ENCODE peak calls at places on chromosomes 3 and 15, in seven cellular contexts. X is ovary, J is HCT116, C is tibial nerve, I is H54, K is spleen, G is heart left ventricle. B is an unnamed sample.

GRCh38 chr3:125125822-125126245 is 70.0 kb upstream of the HEG1 start:
- DNase-seq in I (peak; percentile 56), X (no peak), C (no peak), J (no peak), K (no peak), G (no peak), B (peak; percentile 95)

GRCh38 chr3:188683032-188683491 is 488.7 kb upstream of the TPRG1 start:
- DNase-seq in G (peak; percentile 51), I (peak; percentile 34), J (no peak), K (no peak), X (no peak), C (no peak), B (peak; percentile 99)

GRCh38 chr3:78734048-78734637 is 1033.7 kb downstream of the ROBO1 start:
- DNase-seq in J (no peak), C (no peak), I (no peak), G (no peak), X (no peak), K (no peak), B (peak; percentile 83)

GRCh38 chr3:144821583-144821982 is 850.0 kb downstream of the DIPK2A start:
- DNase-seq in J (no peak), K (no peak), G (no peak), C (no peak), I (no peak), X (no peak), B (peak; percentile 1)

GRCh38 chr3:114144909-114145688 is 33.8 kb downstream of the DRD3 start:
- DNase-seq in X (no peak), K (no peak), J (no peak), I (peak; percentile 54), C (no peak), G (peak; percentile 33), B (peak; percentile 94)

GRCh38 chr15:90001062-90001682 is at the start of gene ZNF710:
- DNase-seq in C (peak; percentile 48), J (no peak), I (peak; percentile 39), G (peak; percentile 56), X (peak; percentile 74), K (peak; percentile 85), B (peak; percentile 66)

GRCh38 chr15:83585770-83586169 is 68.2 kb upstream of the ADAMTSL3 start:
- DNase-seq in X (no peak), C (no peak), J (no peak), G (no peak), K (no peak), I (no peak), B (no peak)

GRCh38 chr3:183260167-183260904 is 7.3 kb downstream of the B3GNT5 start:
- DNase-seq in J (no peak), K (no peak), I (no peak), G (no peak), X (no peak), C (no peak), B (no peak)

GRCh38 chr3:98901032-98901464 is 447 bp downstream of the DCBLD2 start:
- DNase-seq in J (no peak), G (peak; percentile 54), I (no peak), C (peak; percentile 32), K (peak; percentile 87), X (peak; percentile 72), B (peak; percentile 47)

GRCh38 chr15:62075595-62076279 is 9.0 kb downstream of the C2CD4A start:
- DNase-seq in J (no peak), X (no peak), K (no peak), G (no peak), C (no peak), I (no peak), B (peak; percentile 56)

GRCh38 chr15:41732487-41732886 is 41.8 kb upstream of the MAPKBP1 start:
- DNase-seq in J (no peak), C (no peak), I (no peak), X (no peak), G (no peak), K (no peak), B (no peak)

GRCh38 chr3:152472606-152472954 is 203.9 kb downstream of the MBNL1 start:
- DNase-seq in J (no peak), G (no peak), C (no peak), I (no peak), X (no peak), K (no peak), B (no peak)

GRCh38 chr3:152470095-152470494 is 201.4 kb downstream of the MBNL1 start:
- DNase-seq in J (no peak), X (no peak), C (no peak), K (no peak), I (no peak), G (no peak), B (no peak)

GRCh38 chr3:152471814-152472605 is 203.3 kb downstream of the MBNL1 start:
- DNase-seq in K (no peak), J (peak; percentile 33), G (peak; percentile 42), C (peak; percentile 93), I (peak; percentile 10), X (peak; percentile 51), B (peak; percentile 54)

GRCh38 chr3:152469238-152470025 is 200.7 kb downstream of the MBNL1 start:
- DNase-seq in J (no peak), X (no peak), I (no peak), K (no peak), C (no peak), G (no peak), B (no peak)

GRCh38 chr3:152470893-152471292 is 202.2 kb downstream of the MBNL1 start:
- DNase-seq in K (no peak), J (no peak), G (no peak), I (no peak), C (no peak), X (no peak), B (no peak)
- TF ChIP-seq POLR2A in K (no peak), J (no peak), G (no peak), I (no peak), C (no peak), X (no peak), B (no peak)

GRCh38 chr3:14947105-14947885 is at the start of gene NR2C2:
- DNase-seq in G (peak; percentile 91), J (peak; percentile 32), X (peak; percentile 93), I (peak; percentile 79), K (peak; percentile 97), C (peak; percentile 86), B (peak; percentile 68)
- TF ChIP-seq POLR2A in G (peak; percentile 41), J (peak; percentile 67), X (peak; percentile 80), I (peak; percentile 66), K (no peak), C (peak; percentile 85), B (peak; percentile 78)

DNA sequence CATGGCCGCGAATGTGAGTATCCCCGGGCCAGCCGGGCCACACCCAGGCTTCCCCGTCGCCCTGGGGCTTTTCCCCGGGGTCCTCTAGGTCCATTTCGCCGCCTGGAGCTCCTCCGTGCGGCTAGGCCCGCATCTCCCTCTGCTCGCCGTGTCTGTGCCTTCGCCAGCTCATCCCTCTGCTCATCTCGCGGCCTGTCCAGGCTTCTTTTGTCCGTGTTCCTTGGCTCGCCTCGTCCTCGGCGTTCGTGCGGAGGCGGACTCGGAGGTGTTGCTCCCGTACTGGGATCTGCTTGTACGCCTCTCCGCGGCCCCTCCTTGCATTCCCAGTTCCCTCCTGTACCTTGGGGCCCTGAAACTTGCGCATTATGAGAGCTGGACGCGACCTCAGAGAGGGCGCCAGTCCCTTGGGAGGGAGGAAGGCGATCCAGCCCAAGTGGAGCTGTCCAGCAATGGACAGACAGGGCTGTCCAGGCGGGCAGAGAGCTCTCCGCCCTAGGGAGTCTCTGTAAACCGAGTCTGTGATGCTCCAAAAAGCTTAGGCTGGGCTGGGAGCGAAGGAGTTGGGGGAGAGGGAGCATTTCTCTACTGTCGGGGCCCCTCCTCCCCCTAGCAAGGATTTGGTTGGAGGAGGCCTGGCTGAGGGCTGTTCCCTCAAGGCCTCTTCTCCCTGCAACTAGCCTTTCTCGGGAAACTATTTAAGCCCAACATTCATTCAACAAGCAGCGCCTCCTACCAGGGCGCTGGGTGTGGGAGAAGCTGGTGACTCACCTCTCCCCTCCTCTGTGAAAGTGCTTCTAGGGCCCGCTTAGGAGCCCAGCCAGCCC is 553 bp downstream of the TMEM43 start:
- DNase-seq in I (peak; percentile 86), J (peak; percentile 81), X (peak; percentile 66), K (no peak), C (peak; percentile 38), G (peak; percentile 72), B (peak; percentile 94)
- TF ChIP-seq POLR2A in I (peak; percentile 34), J (no peak), X (no peak), K (no peak), C (no peak), G (no peak), B (peak; percentile 44)

DNA sequence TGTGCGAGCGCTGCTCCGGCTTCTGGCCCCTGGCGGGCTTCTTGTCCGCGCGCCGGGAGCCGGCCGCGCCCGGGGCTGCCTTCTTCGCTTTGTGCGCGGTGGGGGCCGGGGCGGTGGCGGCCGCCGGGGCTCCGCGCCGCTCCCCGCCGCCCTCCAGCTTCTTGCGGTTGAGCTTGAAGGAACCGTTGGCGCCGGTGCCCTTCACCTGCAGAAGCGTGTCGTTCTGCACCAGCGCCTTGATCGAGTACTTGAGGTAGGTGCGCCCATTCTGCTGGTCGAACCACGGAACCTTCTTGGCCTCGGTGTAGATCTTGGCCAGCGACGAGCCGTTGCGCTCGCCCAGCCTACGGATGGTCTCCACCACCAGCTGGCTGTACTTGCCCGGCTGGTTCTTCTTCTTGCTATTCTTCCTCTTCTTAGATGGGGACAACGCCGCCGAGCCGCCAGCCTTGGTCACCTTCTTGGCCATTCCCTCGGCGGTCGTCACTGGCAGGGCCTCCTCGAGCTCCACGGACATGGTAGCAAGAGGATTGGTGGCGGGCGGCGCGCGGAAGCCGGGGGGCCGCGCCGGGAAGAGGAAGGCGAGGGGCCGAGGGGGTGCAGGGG is 36.8 kb downstream of the HMCES start:
- DNase-seq in X (peak; percentile 67), K (peak; percentile 89), G (peak; percentile 37), I (no peak), C (peak; percentile 29), J (no peak), B (peak; percentile 21)
- TF ChIP-seq POLR2A in X (no peak), K (no peak), G (no peak), I (peak; percentile 33), C (no peak), J (peak; percentile 48), B (no peak)

B was measured in IMR-90.